ENCODE peak calls at places on chromosomes 12 and 14, in nine cellular contexts. Y, V, D, U, Q, M, G, H and S are unnamed samples.

GRCh38 chr12:101935769-101936741 is 58.7 kb downstream of the DRAM1 start:
- DNase-seq in G (no peak), Q (no peak), M (no peak), U (peak; percentile 75), Y (peak; percentile 12), H (peak; percentile 94), V (no peak), D (no peak), S (peak; percentile 76)

GRCh38 chr12:20704860-20705259 is 9.7 kb downstream of the SLCO1C1 start:
- DNase-seq in G (no peak), D (no peak), V (no peak), M (no peak), U (no peak), Y (no peak), Q (no peak), H (no peak), S (no peak)

GRCh38 chr12:109557809-109558208 is 15.5 kb downstream of the MMAB start:
- DNase-seq in Q (no peak), H (no peak), U (no peak), Y (no peak), G (no peak), D (no peak), V (no peak), M (no peak), S (no peak)

GRCh38 chr12:109539508-109539907 is 33.8 kb downstream of the MMAB start:
- DNase-seq in M (no peak), H (no peak), Y (no peak), V (no peak), G (no peak), U (peak; percentile 43), D (no peak), Q (no peak), S (no peak)

GRCh38 chr12:86254399-86255107 is 1.6 kb downstream of the MGAT4C start:
- DNase-seq in Q (no peak), H (no peak), D (no peak), U (no peak), V (no peak), G (no peak), Y (no peak), M (no peak), S (no peak)

GRCh38 chr12:122474324-122474716 is 26.4 kb downstream of the ZCCHC8 start:
- DNase-seq in Q (no peak), Y (no peak), G (no peak), U (no peak), D (no peak), M (no peak), H (no peak), V (no peak), S (no peak)

GRCh38 chr12:15526033-15526432 is 203.7 kb downstream of the PTPRO start:
- DNase-seq in Q (no peak), D (no peak), Y (peak; percentile 88), V (no peak), U (no peak), G (no peak), H (peak; percentile 84), M (no peak), S (peak; percentile 83)

GRCh38 chr12:74903522-74903921 is 306.1 kb downstream of the KCNC2 start:
- DNase-seq in Q (no peak), V (no peak), M (no peak), G (no peak), Y (peak; percentile 41), D (peak; percentile 9), H (no peak), U (no peak), S (peak; percentile 67)

GRCh38 chr12:132160671-132161045 is 16.4 kb downstream of the NOC4L start:
- DNase-seq in H (no peak), Y (no peak), D (no peak), Q (no peak), M (no peak), G (no peak), V (no peak), U (no peak), S (no peak)

GRCh38 chr14:105525861-105526780 is at the start of gene TMEM121:
- DNase-seq in G (no peak), U (peak; percentile 81), D (no peak), H (peak; percentile 33), Q (peak; percentile 93), V (peak; percentile 21), M (peak; percentile 45), Y (peak; percentile 39), S (no peak)

GRCh38 chr12:52180971-52181628 is 10.7 kb downstream of the KRT80 start:
- DNase-seq in G (no peak), H (no peak), U (no peak), M (no peak), D (no peak), Q (no peak), Y (no peak), V (no peak), S (no peak)

GRCh38 chr14:61519106-61519505 is 176.2 kb upstream of the HIF1A start:
- DNase-seq in V (no peak), G (no peak), H (no peak), Q (no peak), Y (no peak), D (no peak), U (no peak), M (no peak), S (no peak)

GRCh38 chr14:64113279-64113678 is 180.9 kb downstream of the ESR2 start:
- DNase-seq in Q (no peak), D (no peak), Y (no peak), M (no peak), V (no peak), H (no peak), U (no peak), G (no peak), S (no peak)

GRCh38 chr14:100015251-100015655 is 50.0 kb upstream of the EVL start:
- DNase-seq in D (no peak), Q (no peak), G (peak; percentile 37), U (no peak), V (no peak), Y (peak; percentile 26), H (peak; percentile 67), M (no peak), S (peak; percentile 50)

GRCh38 chr12:115761784-115762183 is 515.7 kb downstream of the MED13L start:
- DNase-seq in Q (no peak), U (no peak), M (no peak), D (no peak), G (no peak), V (no peak), Y (no peak), H (no peak), S (no peak)

GRCh38 chr12:124478416-124478815 is 89.0 kb downstream of the NCOR2 start:
- DNase-seq in Q (no peak), G (no peak), M (no peak), H (no peak), V (no peak), Y (no peak), D (no peak), U (no peak), S (no peak)

GRCh38 chr14:68564826-68565760 is 227.8 kb downstream of the ZFP36L1 start:
- DNase-seq in Q (no peak), M (no peak), H (no peak), G (no peak), Y (no peak), D (peak; percentile 68), V (no peak), U (no peak), S (no peak)

GRCh38 chr12:49599961-49600360 is 5.5 kb downstream of the FAM186B start:
- DNase-seq in M (no peak), V (no peak), U (no peak), Y (no peak), Q (no peak), G (no peak), H (no peak), D (no peak), S (no peak)

GRCh38 chr12:97944576-97944975 is 482.0 kb downstream of the RMST start:
- DNase-seq in Q (no peak), G (no peak), D (no peak), U (no peak), M (no peak), Y (no peak), H (no peak), V (no peak), S (no peak)

GRCh38 chr14:71498151-71498734 is 434.0 kb upstream of the RGS6 start:
- DNase-seq in D (no peak), H (peak; percentile 38), G (no peak), U (peak; percentile 57), Y (no peak), Q (no peak), V (no peak), M (no peak), S (no peak)

GRCh38 chr12:87820524-87821194 is 208.5 kb downstream of the C12orf50 start:
- DNase-seq in G (no peak), D (no peak), Y (no peak), U (no peak), H (no peak), Q (no peak), V (no peak), M (no peak), S (no peak)

GRCh38 chr14:94707494-94707893 is 62.4 kb downstream of the GSC start:
- DNase-seq in Y (peak; percentile 23), G (no peak), U (no peak), D (no peak), M (no peak), V (no peak), Q (no peak), H (no peak), S (peak; percentile 49)

GRCh38 chr12:54048694-54049093 is 4.9 kb upstream of the HOXC4 start:
- DNase-seq in U (no peak), M (no peak), H (no peak), G (no peak), D (no peak), Q (no peak), V (no peak), Y (no peak), S (no peak)

GRCh38 chr14:20454359-20454644 is 310 bp downstream of the OSGEP start:
- DNase-seq in H (no peak), G (no peak), V (peak; percentile 82), Y (peak; percentile 91), Q (no peak), U (no peak), D (no peak), M (no peak), S (peak; percentile 95)

GRCh38 chr12:94263011-94263786 is 114.8 kb downstream of the PLXNC1 start:
- DNase-seq in D (no peak), M (peak; percentile 73), Q (no peak), H (peak; percentile 77), Y (peak; percentile 21), V (peak; percentile 29), U (no peak), G (no peak), S (peak; percentile 55)

GRCh38 chr14:23121401-23121800 is 2.3 kb upstream of the CEBPE start:
- DNase-seq in H (peak; percentile 67), M (no peak), G (no peak), D (no peak), Y (peak; percentile 24), U (peak; percentile 66), V (no peak), Q (no peak), S (no peak)

GRCh38 chr14:92863281-92863680 is 59.7 kb upstream of the CHGA start:
- DNase-seq in H (no peak), G (no peak), Q (no peak), Y (peak; percentile 35), D (no peak), V (no peak), M (no peak), U (no peak), S (no peak)

GRCh38 chr12:65725376-65725775 is 98.9 kb upstream of the HMGA2 start:
- DNase-seq in V (no peak), G (no peak), H (no peak), D (no peak), Q (no peak), Y (no peak), M (no peak), U (peak; percentile 43), S (no peak)

GRCh38 chr12:99435095-99435791 is 212.3 kb upstream of the GARIN6 start:
- DNase-seq in V (no peak), H (no peak), G (no peak), D (no peak), M (no peak), Q (no peak), Y (no peak), U (no peak), S (no peak)

GRCh38 chr12:66235626-66236281 is 46.7 kb downstream of the IRAK3 start:
- DNase-seq in H (no peak), Y (no peak), U (peak; percentile 61), D (no peak), Q (peak; percentile 22), V (no peak), M (no peak), G (no peak), S (no peak)

GRCh38 chr12:109944975-109945374 is 44.9 kb downstream of the TCHP start:
- DNase-seq in D (peak; percentile 58), Y (no peak), Q (peak; percentile 60), V (no peak), U (no peak), H (no peak), M (no peak), G (no peak), S (no peak)